ENCODE peak calls at places on chromosomes 6 and 20, in nine cellular contexts. M is putamen; B is stimulated activated CD8-positive, alpha-beta memory T cell treated with anti-CD3 and anti-CD28 coated beads, Interleukin-2, amount 100 ng/mL, for 1 hour; K is NCI-H1417 treated with DMSO at 0.1 percent for 48 hours; L is nephron progenitor cell; A is NCI-H1092 treated with DMSO at 0.1 percent for 48 hours; O is BJ; F is GM13976; I is foreskin fibroblast. W is an unnamed sample.

GRCh38 chr6:29708432-29709177 is 14.6 kb upstream of the HLA-F start:
- DNase-seq in O (no peak), L (no peak), I (no peak), K (no peak), F (no peak), B (peak; percentile 33), M (no peak), A (no peak), W (no peak)

GRCh38 chr6:152696543-152696942 is 1.2 kb upstream of the MYCT1 start:
- DNase-seq in L (no peak), K (no peak), F (no peak), O (peak; percentile 14), M (no peak), I (peak; percentile 48), A (no peak), B (no peak), W (peak; percentile 41)

GRCh38 chr6:30752164-30752927 is 8.0 kb upstream of the IER3 start:
- DNase-seq in A (no peak), O (peak; percentile 100), L (no peak), M (peak; percentile 17), F (no peak), K (no peak), B (no peak), I (peak; percentile 100), W (peak; percentile 100)

GRCh38 chr6:74289881-74290280 is 593.9 kb downstream of the CD109 start:
- DNase-seq in M (no peak), F (no peak), B (no peak), I (peak; percentile 94), L (no peak), A (no peak), O (peak; percentile 79), K (no peak), W (peak; percentile 43)

GRCh38 chr20:25858495-25859425 is 162.1 kb upstream of the ZNF337 start:
- DNase-seq in A (no peak), L (no peak), F (no peak), B (no peak), M (no peak), O (no peak), I (no peak), K (no peak), W (no peak)

GRCh38 chr20:13222319-13222716 is 1.2 kb downstream of the ISM1 start:
- DNase-seq in M (no peak), O (no peak), B (no peak), F (peak; percentile 10), A (no peak), I (no peak), K (no peak), L (no peak), W (no peak)

GRCh38 chr20:47985092-47985850 is 200.0 kb upstream of the SULF2 start:
- DNase-seq in B (no peak), O (peak; percentile 51), A (no peak), I (no peak), F (no peak), M (no peak), K (no peak), L (no peak), W (no peak)

GRCh38 chr6:53945765-53946407 is 151.1 kb downstream of the LRRC1 start:
- DNase-seq in O (no peak), A (no peak), M (no peak), F (no peak), L (no peak), B (no peak), I (no peak), K (no peak), W (no peak)

GRCh38 chr6:5351552-5351951 is 90.2 kb downstream of the FARS2 start:
- DNase-seq in M (no peak), I (peak; percentile 3), L (no peak), A (no peak), K (no peak), O (no peak), B (no peak), F (no peak), W (no peak)

GRCh38 chr6:127459231-127459641 is at the start of gene KIAA0408:
- DNase-seq in A (no peak), F (no peak), I (peak; percentile 83), L (peak; percentile 44), O (peak; percentile 39), K (no peak), M (peak; percentile 45), B (no peak), W (peak; percentile 64)

GRCh38 chr6:30787954-30788353 is 43.6 kb upstream of the IER3 start:
- DNase-seq in L (no peak), B (no peak), A (no peak), O (no peak), I (peak; percentile 46), M (peak; percentile 11), F (no peak), K (no peak), W (no peak)

GRCh38 chr6:37005827-37006514 is 516 bp downstream of the FGD2 start:
- DNase-seq in M (no peak), O (no peak), F (no peak), B (no peak), I (no peak), L (no peak), A (no peak), K (no peak), W (no peak)

GRCh38 chr6:21588812-21589811 is 4.4 kb upstream of the SOX4 start:
- DNase-seq in F (peak; percentile 81), A (peak; percentile 87), I (peak; percentile 92), O (peak; percentile 63), K (peak; percentile 68), B (peak; percentile 48), L (peak; percentile 93), M (peak; percentile 75), W (peak; percentile 93)

GRCh38 chr6:15017803-15018202 is 228.1 kb upstream of the JARID2 start:
- DNase-seq in K (no peak), F (no peak), O (no peak), L (no peak), A (no peak), M (no peak), I (no peak), B (no peak), W (no peak)

GRCh38 chr6:69937402-69938131 is 71.2 kb downstream of the COL19A1 start:
- DNase-seq in O (no peak), A (no peak), K (no peak), M (no peak), L (no peak), I (no peak), B (no peak), F (no peak), W (no peak)

GRCh38 chr20:4581838-4582237 is 139.9 kb upstream of the PRND start:
- DNase-seq in L (no peak), F (no peak), O (no peak), A (no peak), M (no peak), B (no peak), K (no peak), I (no peak), W (no peak)